ENCODE peak calls at places on chromosome 2, in eight cellular contexts. Q, E, Z, H, M, X, N and K are unnamed samples.

GRCh38 chr2:218230882-218231281 is 13.9 kb downstream of the ARPC2 start:
- DNase-seq in M (peak), H (no peak), N (no peak), Z (no peak), Q (peak), X (peak), E (no peak), K (peak)

GRCh38 chr2:88738271-88738670 is 46.8 kb downstream of the RPIA start:
- DNase-seq in H (no peak), X (no peak), Z (no peak), M (no peak), E (no peak), N (no peak), Q (no peak), K (peak)

GRCh38 chr2:122634261-122634660 is 878.8 kb downstream of the TSN start:
- DNase-seq in M (peak), X (no peak), E (no peak), H (no peak), Z (no peak), N (no peak), Q (no peak), K (peak)

GRCh38 chr2:218033208-218033589 is 30.4 kb upstream of the TNS1 start:
- DNase-seq in H (no peak), E (no peak), X (no peak), M (no peak), Z (no peak), N (no peak), Q (no peak), K (no peak)

GRCh38 chr2:219331560-219332213 is 857 bp downstream of the RESP18 start:
- DNase-seq in H (no peak), Q (no peak), Z (peak), N (no peak), E (no peak), M (peak), X (peak), K (peak)

GRCh38 chr2:47049502-47049901 is 105.6 kb downstream of the STPG4 start:
- DNase-seq in X (no peak), H (no peak), N (no peak), E (no peak), M (no peak), Q (no peak), Z (no peak), K (no peak)

GRCh38 chr2:74333175-74333574 is 10.0 kb downstream of the SLC4A5 start:
- DNase-seq in N (no peak), X (peak), Q (peak), E (no peak), H (peak), M (peak), Z (peak), K (peak)

GRCh38 chr2:217279571-217279970 is 419.7 kb upstream of the TNP1 start:
- DNase-seq in Z (no peak), M (peak), E (no peak), H (no peak), N (no peak), X (no peak), Q (no peak), K (peak)

GRCh38 chr2:157789161-157789720 is 86.9 kb downstream of the ACVR1 start:
- DNase-seq in M (no peak), Z (no peak), X (no peak), N (no peak), Q (no peak), E (no peak), H (no peak), K (no peak)

GRCh38 chr2:102488063-102488462 is 15.0 kb downstream of the SLC9A4 start:
- DNase-seq in N (no peak), H (no peak), Q (peak), X (no peak), M (peak), Z (no peak), E (no peak), K (peak)